ENCODE peak calls at places on chromosomes 7 and 10, in seven cellular contexts. One of them, this sample, is unnamed.

GRCh38 chr7:112150823-112151641 is 55.2 kb downstream of the DOCK4 start:
- DNase-seq in pancreas: no peak
- DNase-seq in ovary: no peak
- DNase-seq in heart left ventricle: no peak
- DNase-seq in coronary artery: no peak
- DNase-seq in Panc1: no peak
- DNase-seq in sigmoid colon: no peak
- DNase-seq in this sample: no peak

GRCh38 chr7:36802459-36802858 is 78.2 kb upstream of the AOAH start:
- DNase-seq in pancreas: no peak
- DNase-seq in ovary: no peak
- DNase-seq in heart left ventricle: no peak
- DNase-seq in coronary artery: no peak
- DNase-seq in Panc1: no peak
- DNase-seq in sigmoid colon: no peak
- DNase-seq in this sample: no peak

GRCh38 chr10:2380218-2380617 is 642.9 kb upstream of the ADARB2 start:
- DNase-seq in pancreas: no peak
- DNase-seq in ovary: no peak
- DNase-seq in heart left ventricle: no peak
- DNase-seq in coronary artery: no peak
- DNase-seq in Panc1: no peak
- DNase-seq in sigmoid colon: no peak
- DNase-seq in this sample: no peak

GRCh38 chr7:2928613-2929311 is 84.7 kb upstream of the GNA12 start:
- DNase-seq in pancreas: no peak
- DNase-seq in ovary: peak; percentile 65
- DNase-seq in heart left ventricle: no peak
- DNase-seq in coronary artery: peak; percentile 60
- DNase-seq in Panc1: no peak
- DNase-seq in sigmoid colon: peak; percentile 62
- DNase-seq in this sample: no peak

GRCh38 chr7:34220501-34220900 is 315.2 kb downstream of the BMPER start:
- DNase-seq in pancreas: no peak
- DNase-seq in ovary: no peak
- DNase-seq in heart left ventricle: no peak
- DNase-seq in coronary artery: no peak
- DNase-seq in Panc1: no peak
- DNase-seq in sigmoid colon: no peak
- DNase-seq in this sample: no peak

GRCh38 chr10:110840225-110840922 is 31.4 kb upstream of the PDCD4 start:
- DNase-seq in pancreas: peak; percentile 81
- DNase-seq in ovary: no peak
- DNase-seq in heart left ventricle: no peak
- DNase-seq in coronary artery: peak; percentile 82
- DNase-seq in Panc1: no peak
- DNase-seq in sigmoid colon: peak; percentile 40
- DNase-seq in this sample: peak; percentile 70

GRCh38 chr7:25392571-25393338 is 164.5 kb upstream of the NPVF start:
- DNase-seq in pancreas: no peak
- DNase-seq in ovary: no peak
- DNase-seq in heart left ventricle: no peak
- DNase-seq in coronary artery: no peak
- DNase-seq in Panc1: no peak
- DNase-seq in sigmoid colon: no peak
- DNase-seq in this sample: no peak

GRCh38 chr10:11793762-11794479 is 29.2 kb upstream of the PROSER2 start:
- DNase-seq in pancreas: no peak
- DNase-seq in ovary: no peak
- DNase-seq in heart left ventricle: no peak
- DNase-seq in coronary artery: no peak
- DNase-seq in Panc1: no peak
- DNase-seq in sigmoid colon: no peak
- DNase-seq in this sample: no peak

GRCh38 chr7:151290355-151290760 is 41.9 kb upstream of the SMARCD3 start:
- DNase-seq in pancreas: no peak
- DNase-seq in ovary: no peak
- DNase-seq in heart left ventricle: no peak
- DNase-seq in coronary artery: no peak
- DNase-seq in Panc1: no peak
- DNase-seq in sigmoid colon: no peak
- DNase-seq in this sample: no peak

GRCh38 chr7:2923886-2924574 is 79.9 kb upstream of the GNA12 start:
- DNase-seq in pancreas: no peak
- DNase-seq in ovary: peak; percentile 15
- DNase-seq in heart left ventricle: no peak
- DNase-seq in coronary artery: no peak
- DNase-seq in Panc1: no peak
- DNase-seq in sigmoid colon: no peak
- DNase-seq in this sample: no peak

GRCh38 chr10:65571011-65571570 is 1354.7 kb upstream of the LRRTM3 start:
- DNase-seq in pancreas: no peak
- DNase-seq in ovary: no peak
- DNase-seq in heart left ventricle: no peak
- DNase-seq in coronary artery: no peak
- DNase-seq in Panc1: no peak
- DNase-seq in sigmoid colon: no peak
- DNase-seq in this sample: no peak

GRCh38 chr7:98754041-98754479 is 115.8 kb downstream of the TMEM130 start:
- DNase-seq in pancreas: no peak
- DNase-seq in ovary: no peak
- DNase-seq in heart left ventricle: no peak
- DNase-seq in coronary artery: no peak
- DNase-seq in Panc1: no peak
- DNase-seq in sigmoid colon: no peak
- DNase-seq in this sample: no peak

GRCh38 chr7:106110885-106111670 is 1.0 kb downstream of the SYPL1 start:
- DNase-seq in pancreas: no peak
- DNase-seq in ovary: no peak
- DNase-seq in heart left ventricle: no peak
- DNase-seq in coronary artery: no peak
- DNase-seq in Panc1: no peak
- DNase-seq in sigmoid colon: no peak
- DNase-seq in this sample: no peak

GRCh38 chr10:119270893-119271361 is 63.6 kb downstream of the GRK5 start:
- DNase-seq in pancreas: peak; percentile 65
- DNase-seq in ovary: peak; percentile 82
- DNase-seq in heart left ventricle: peak; percentile 89
- DNase-seq in coronary artery: peak; percentile 88
- DNase-seq in Panc1: no peak
- DNase-seq in sigmoid colon: no peak
- DNase-seq in this sample: peak; percentile 90

GRCh38 chr10:119269737-119270136 is 62.4 kb downstream of the GRK5 start:
- DNase-seq in pancreas: no peak
- DNase-seq in ovary: peak; percentile 22
- DNase-seq in heart left ventricle: no peak
- DNase-seq in coronary artery: no peak
- DNase-seq in Panc1: no peak
- DNase-seq in sigmoid colon: no peak
- DNase-seq in this sample: no peak

GRCh38 chr10:119267384-119267783 is 60.0 kb downstream of the GRK5 start:
- DNase-seq in pancreas: no peak
- DNase-seq in ovary: peak; percentile 30
- DNase-seq in heart left ventricle: no peak
- DNase-seq in coronary artery: no peak
- DNase-seq in Panc1: no peak
- DNase-seq in sigmoid colon: no peak
- DNase-seq in this sample: no peak

GRCh38 chr10:119268871-119269506 is 61.6 kb downstream of the GRK5 start:
- DNase-seq in pancreas: no peak
- DNase-seq in ovary: peak; percentile 17
- DNase-seq in heart left ventricle: peak; percentile 21
- DNase-seq in coronary artery: no peak
- DNase-seq in Panc1: no peak
- DNase-seq in sigmoid colon: no peak
- DNase-seq in this sample: no peak

DNA sequence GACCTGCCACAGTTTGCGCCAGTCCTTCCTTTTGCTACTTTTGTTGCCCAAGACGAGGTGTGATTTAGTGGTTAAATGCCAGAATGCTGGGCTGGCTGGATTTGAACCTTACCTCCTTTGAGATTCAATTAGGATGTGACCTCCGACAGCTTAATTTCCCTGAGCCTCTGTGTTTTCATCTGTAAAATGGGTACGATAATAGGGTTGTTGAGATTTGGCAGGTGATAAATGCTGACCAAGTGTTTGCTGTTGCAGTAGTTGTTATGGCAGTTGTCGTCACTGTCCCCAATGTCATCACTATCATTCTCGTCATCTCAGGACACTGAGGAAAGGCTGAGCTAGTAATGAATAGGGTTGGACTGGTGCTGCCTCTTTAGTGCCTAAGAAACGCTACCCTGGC is 61.1 kb downstream of the GRK5 start:
- DNase-seq in pancreas: no peak
- DNase-seq in ovary: peak; percentile 9
- DNase-seq in heart left ventricle: no peak
- DNase-seq in coronary artery: no peak
- DNase-seq in Panc1: no peak
- DNase-seq in sigmoid colon: no peak
- DNase-seq in this sample: no peak
- H3K27ac ChIP-seq in pancreas: no peak overlapping the region
- H3K27ac ChIP-seq in ovary: peak overlapping the region; percentile 44
- H3K27ac ChIP-seq in heart left ventricle: peak overlapping the region; percentile 85
- H3K27ac ChIP-seq in coronary artery: peak overlapping the region; percentile 72
- H3K27ac ChIP-seq in Panc1: peak overlapping the region; percentile 73
- H3K27ac ChIP-seq in sigmoid colon: no peak overlapping the region
- H3K27ac ChIP-seq in this sample: peak overlapping the region; percentile 76

GRCh38 chr7:1758417-1758858 is 88.4 kb downstream of the ELFN1 start:
- DNase-seq in pancreas: peak; percentile 44
- DNase-seq in ovary: no peak
- DNase-seq in heart left ventricle: no peak
- DNase-seq in coronary artery: no peak
- DNase-seq in Panc1: no peak
- DNase-seq in sigmoid colon: peak; percentile 63
- DNase-seq in this sample: no peak
- TF ChIP-seq CTCF in pancreas: no peak
- TF ChIP-seq CTCF in ovary: no peak
- TF ChIP-seq CTCF in heart left ventricle: peak; percentile 55
- TF ChIP-seq CTCF in coronary artery: no peak
- TF ChIP-seq CTCF in Panc1: no peak
- TF ChIP-seq CTCF in sigmoid colon: peak; percentile 20
- TF ChIP-seq CTCF in this sample: no peak

GRCh38 chr10:128047337-128047736 is 78.9 kb downstream of the MKI67 start:
- DNase-seq in pancreas: no peak
- DNase-seq in ovary: peak; percentile 10
- DNase-seq in heart left ventricle: peak; percentile 78
- DNase-seq in coronary artery: no peak
- DNase-seq in Panc1: no peak
- DNase-seq in sigmoid colon: peak; percentile 85
- DNase-seq in this sample: peak; percentile 87
- H3K4me3 ChIP-seq in pancreas: no peak overlapping the region
- H3K4me3 ChIP-seq in ovary: no peak overlapping the region
- H3K4me3 ChIP-seq in heart left ventricle: peak overlapping the region; percentile 18
- H3K4me3 ChIP-seq in coronary artery: peak overlapping the region; percentile 62
- H3K4me3 ChIP-seq in Panc1: no peak overlapping the region
- H3K4me3 ChIP-seq in sigmoid colon: peak overlapping the region; percentile 21
- H3K4me3 ChIP-seq in this sample: peak overlapping the region; percentile 47

GRCh38 chr10:124650263-124650662 is 93.9 kb downstream of the FAM53B start:
- DNase-seq in pancreas: no peak
- DNase-seq in ovary: no peak
- DNase-seq in heart left ventricle: no peak
- DNase-seq in coronary artery: no peak
- DNase-seq in Panc1: no peak
- DNase-seq in sigmoid colon: no peak
- DNase-seq in this sample: no peak
- H3K27ac ChIP-seq in pancreas: no peak overlapping the region
- H3K27ac ChIP-seq in ovary: peak overlapping the region; percentile 86
- H3K27ac ChIP-seq in heart left ventricle: peak overlapping the region; percentile 75
- H3K27ac ChIP-seq in coronary artery: no peak overlapping the region
- H3K27ac ChIP-seq in Panc1: no peak overlapping the region
- H3K27ac ChIP-seq in sigmoid colon: peak overlapping the region; percentile 85
- H3K27ac ChIP-seq in this sample: no peak overlapping the region

GRCh38 chr7:139118803-139119485 is 9.4 kb upstream of the ZC3HAV1 start:
- DNase-seq in pancreas: no peak
- DNase-seq in ovary: no peak
- DNase-seq in heart left ventricle: no peak
- DNase-seq in coronary artery: no peak
- DNase-seq in Panc1: no peak
- DNase-seq in sigmoid colon: no peak
- DNase-seq in this sample: no peak

GRCh38 chr7:139119486-139119849 is 9.9 kb upstream of the ZC3HAV1 start:
- DNase-seq in pancreas: no peak
- DNase-seq in ovary: no peak
- DNase-seq in heart left ventricle: no peak
- DNase-seq in coronary artery: no peak
- DNase-seq in Panc1: no peak
- DNase-seq in sigmoid colon: no peak
- DNase-seq in this sample: no peak

GRCh38 chr7:139117599-139118233 is 8.2 kb upstream of the ZC3HAV1 start:
- DNase-seq in pancreas: no peak
- DNase-seq in ovary: no peak
- DNase-seq in heart left ventricle: no peak
- DNase-seq in coronary artery: no peak
- DNase-seq in Panc1: no peak
- DNase-seq in sigmoid colon: no peak
- DNase-seq in this sample: no peak

GRCh38 chr7:139116999-139117398 is 7.5 kb upstream of the ZC3HAV1 start:
- DNase-seq in pancreas: no peak
- DNase-seq in ovary: no peak
- DNase-seq in heart left ventricle: no peak
- DNase-seq in coronary artery: no peak
- DNase-seq in Panc1: no peak
- DNase-seq in sigmoid colon: no peak
- DNase-seq in this sample: no peak

GRCh38 chr7:139118234-139118802 is 8.8 kb upstream of the ZC3HAV1 start:
- DNase-seq in pancreas: no peak
- DNase-seq in ovary: no peak
- DNase-seq in heart left ventricle: no peak
- DNase-seq in coronary artery: no peak
- DNase-seq in Panc1: peak; percentile 75
- DNase-seq in sigmoid colon: no peak
- DNase-seq in this sample: no peak
- TF ChIP-seq CTCF in pancreas: no peak
- TF ChIP-seq CTCF in ovary: no peak
- TF ChIP-seq CTCF in heart left ventricle: no peak
- TF ChIP-seq CTCF in coronary artery: no peak
- TF ChIP-seq CTCF in Panc1: no peak
- TF ChIP-seq CTCF in sigmoid colon: no peak
- TF ChIP-seq CTCF in this sample: no peak